ENCODE peak calls at places on chromosomes 11 and 22, in six cellular contexts. O is endothelial cell of umbilical vein, G is right atrium auricular region, J is neural crest cell, B is mammary epithelial cell, E is nephron progenitor cell. P is an unnamed sample.
A peak's percentile ranks its signal among the peaks of the same experiment; 100 is the strongest.

GRCh38 chr11:74636633-74637184 is 44.3 kb downstream of the POLD3 start:
- DNase-seq in O (peak; percentile 80), G (no peak), J (no peak), B (peak; percentile 82), E (no peak), P (no peak)

GRCh38 chr11:47412152-47412746 is 3.9 kb downstream of the SLC39A13 start:
- DNase-seq in O (no peak), G (no peak), J (peak; percentile 75), B (no peak), E (peak; percentile 78), P (peak; percentile 53)

GRCh38 chr11:125348704-125349635 is 147.1 kb downstream of the FEZ1 start:
- DNase-seq in O (peak; percentile 39), G (no peak), J (peak; percentile 95), B (no peak), E (peak; percentile 89), P (peak; percentile 68)

GRCh38 chr11:75513250-75513649 is 12.5 kb downstream of the GDPD5 start:
- DNase-seq in O (peak; percentile 53), G (no peak), J (no peak), B (no peak), E (no peak), P (no peak)

GRCh38 chr11:75151346-75152047 is 590 bp downstream of the SLCO2B1 start:
- DNase-seq in O (no peak), G (no peak), J (no peak), B (no peak), E (no peak), P (no peak)

GRCh38 chr11:132864811-132865576 is 667.3 kb downstream of the OPCML start:
- DNase-seq in O (no peak), G (no peak), J (peak; percentile 10), B (no peak), E (no peak), P (no peak)

GRCh38 chr11:15957234-15957633 is 399.1 kb downstream of the SOX6 start:
- DNase-seq in O (no peak), G (no peak), J (no peak), B (no peak), E (no peak), P (no peak)

GRCh38 chr11:132123854-132124835 is 753.7 kb downstream of the NTM start:
- DNase-seq in O (no peak), G (no peak), J (no peak), B (no peak), E (no peak), P (no peak)

GRCh38 chr22:40976866-40977700 is 25.9 kb downstream of the RBX1 start:
- DNase-seq in O (no peak), G (no peak), J (no peak), B (no peak), E (no peak), P (no peak)

GRCh38 chr11:64855596-64856304 is 11.3 kb upstream of the CDC42BPG start:
- DNase-seq in O (no peak), G (no peak), J (no peak), B (no peak), E (no peak), P (no peak)

GRCh38 chr11:3834349-3835099 is 6.2 kb downstream of the RHOG start:
- DNase-seq in O (no peak), G (peak; percentile 68), J (no peak), B (no peak), E (no peak), P (no peak)

GRCh38 chr22:26514419-26515161 is 2.3 kb upstream of the TFIP11 start:
- DNase-seq in O (no peak), G (no peak), J (no peak), B (no peak), E (no peak), P (no peak)

GRCh38 chr22:30386960-30387848 is at the start of gene RNF215:
- DNase-seq in O (peak; percentile 78), G (peak; percentile 63), J (peak; percentile 87), B (peak; percentile 59), E (peak; percentile 93), P (peak; percentile 66)

GRCh38 chr22:32181043-32181442 is 21.9 kb upstream of the C22orf42 start:
- DNase-seq in O (no peak), G (no peak), J (no peak), B (no peak), E (no peak), P (no peak)

GRCh38 chr11:28836285-28837081 is 728.3 kb downstream of the METTL15 start:
- DNase-seq in O (peak; percentile 81), G (no peak), J (no peak), B (peak; percentile 88), E (no peak), P (no peak)

GRCh38 chr11:73656985-73657384 is 10.6 kb downstream of the PLEKHB1 start:
- DNase-seq in O (no peak), G (no peak), J (no peak), B (no peak), E (no peak), P (no peak)

GRCh38 chr11:116108161-116108560 is 603.9 kb upstream of the CADM1 start:
- DNase-seq in O (no peak), G (no peak), J (no peak), B (no peak), E (no peak), P (no peak)

GRCh38 chr11:47991266-47991830 is 11.0 kb downstream of the PTPRJ start:
- DNase-seq in O (peak; percentile 33), G (no peak), J (no peak), B (peak; percentile 67), E (no peak), P (no peak)

GRCh38 chr11:65625628-65626342 is 10.2 kb downstream of the PCNX3 start:
- DNase-seq in O (peak; percentile 56), G (no peak), J (peak; percentile 40), B (no peak), E (peak; percentile 53), P (peak; percentile 55)

GRCh38 chr11:9150501-9150900 is 59.1 kb upstream of the SCUBE2 start:
- DNase-seq in O (peak; percentile 85), G (no peak), J (no peak), B (peak; percentile 74), E (no peak), P (no peak)

GRCh38 chr22:29907753-29908515 is 25.0 kb downstream of the MTMR3 start:
- DNase-seq in O (peak; percentile 97), G (peak; percentile 79), J (no peak), B (peak; percentile 94), E (no peak), P (no peak)

GRCh38 chr11:124867700-124868099 is 2.5 kb downstream of the ROBO3 start:
- DNase-seq in O (peak; percentile 49), G (no peak), J (no peak), B (no peak), E (peak; percentile 44), P (peak; percentile 55)

GRCh38 chr11:123188508-123189165 is 6.4 kb downstream of the CLMP start:
- DNase-seq in O (peak; percentile 73), G (no peak), J (no peak), B (peak; percentile 68), E (no peak), P (no peak)
- TF ChIP-seq CTCF in O (peak; percentile 13), G (no peak), J (no peak), B (no peak), E (no peak), P (no peak)

GRCh38 chr11:839875-840617 is 2.3 kb downstream of the POLR2L start:
- DNase-seq in O (no peak), G (no peak), J (no peak), B (no peak), E (no peak), P (no peak)
- TF ChIP-seq CTCF in O (peak; percentile 45), G (no peak), J (peak; percentile 29), B (peak; percentile 47), E (peak; percentile 11), P (peak; percentile 19)

DNA sequence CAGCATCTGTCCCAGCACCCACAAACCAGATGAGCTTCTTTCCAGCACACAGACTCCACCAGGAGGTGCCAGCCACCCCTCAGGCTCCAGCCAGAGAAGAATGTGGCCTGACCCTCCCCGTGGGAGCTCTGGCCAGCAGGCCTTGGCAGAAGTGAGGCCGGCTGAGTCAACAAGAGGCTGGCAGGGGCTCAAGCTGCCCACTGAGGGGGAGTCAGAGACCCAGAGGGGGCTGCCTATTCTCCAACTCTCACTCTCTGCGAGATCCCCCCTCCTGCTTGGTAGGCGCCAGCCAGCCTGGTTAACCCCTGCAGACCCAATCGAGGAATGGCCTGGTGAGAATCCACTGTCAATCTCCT is 10.6 kb upstream of the CDC42EP1 start:
- DNase-seq in O (peak; percentile 86), G (no peak), J (no peak), B (no peak), E (no peak), P (no peak)
- TF ChIP-seq CTCF in O (peak; percentile 60), G (no peak), J (no peak), B (no peak), E (no peak), P (no peak)

GRCh38 chr11:114317738-114318137 is 21.5 kb downstream of the NNMT start:
- DNase-seq in O (peak; percentile 73), G (peak; percentile 64), J (peak; percentile 7), B (no peak), E (peak; percentile 37), P (no peak)
- TF ChIP-seq CTCF in O (peak; percentile 62), G (no peak), J (peak; percentile 59), B (peak; percentile 25), E (peak; percentile 39), P (peak; percentile 46)

DNA sequence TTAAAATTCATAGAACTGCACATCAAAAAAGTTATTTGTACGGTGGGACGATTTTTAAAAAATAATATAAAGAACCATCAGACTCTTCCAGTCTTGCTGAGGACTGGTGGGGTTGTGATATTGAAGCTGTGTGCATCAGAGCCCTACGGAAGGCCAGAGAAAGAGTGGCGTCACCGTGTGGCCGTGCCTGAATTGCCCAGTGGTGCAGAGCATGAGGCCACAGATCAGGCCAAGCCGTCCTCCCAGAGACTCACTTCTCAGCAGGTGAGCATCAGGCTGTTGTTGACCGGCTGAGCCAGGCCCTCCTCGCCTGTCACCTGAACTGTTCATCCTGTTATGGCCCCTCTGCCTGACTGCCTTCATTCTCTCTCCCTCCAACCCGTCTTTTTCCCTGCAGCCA is 1013.9 kb downstream of the TBC1D22A start:
- DNase-seq in O (no peak), G (no peak), J (no peak), B (no peak), E (no peak), P (no peak)
- TF ChIP-seq CTCF in O (no peak), G (no peak), J (no peak), B (no peak), E (no peak), P (no peak)

DNA sequence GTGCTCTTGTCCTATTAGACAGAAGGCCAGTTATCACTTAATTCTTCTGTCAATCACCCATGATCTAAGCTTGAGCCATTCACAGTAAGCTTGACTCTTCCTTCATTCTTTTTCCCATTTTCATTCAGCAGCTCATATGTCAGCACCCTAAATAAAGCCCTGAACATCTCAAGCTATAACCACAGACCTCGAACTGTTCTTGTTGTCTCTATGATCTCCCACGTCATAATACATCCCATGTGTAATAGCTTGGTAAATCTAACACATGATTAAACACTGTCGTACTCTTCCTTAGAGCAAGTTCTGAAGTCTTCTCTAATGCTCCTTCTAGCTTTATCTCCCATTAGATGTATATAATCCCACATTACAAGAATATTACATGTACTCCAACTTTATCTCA is 14.4 kb downstream of the MUC15 start:
- DNase-seq in O (no peak), G (no peak), J (no peak), B (no peak), E (no peak), P (no peak)
- TF ChIP-seq CTCF in O (no peak), G (no peak), J (no peak), B (no peak), E (no peak), P (no peak)